ENCODE peak calls at places on chromosomes 1 and 21, in six cellular contexts. One of them, this sample, is unnamed.

GRCh38 chr1:54241430-54241829 is 41.5 kb downstream of the MRPL37 start:
- DNase-seq in GM13976: no peak
- DNase-seq in RWPE2: no peak
- DNase-seq in endodermal cell: no peak
- DNase-seq in B cell: no peak
- DNase-seq in GM13977: no peak
- DNase-seq in this sample: no peak

GRCh38 chr1:53197301-53198205 is 929 bp downstream of the CPT2 start:
- DNase-seq in endodermal cell: no peak
- DNase-seq in GM13976: no peak
- DNase-seq in RWPE2: no peak
- DNase-seq in GM13977: no peak
- DNase-seq in B cell: no peak
- DNase-seq in this sample: no peak

GRCh38 chr1:32414186-32414886 is 20.1 kb upstream of the BSDC1 start:
- DNase-seq in endodermal cell: no peak
- DNase-seq in B cell: no peak
- DNase-seq in RWPE2: no peak
- DNase-seq in GM13976: no peak
- DNase-seq in GM13977: no peak
- DNase-seq in this sample: no peak

GRCh38 chr1:224294775-224295174 is 35.2 kb downstream of the NVL start:
- DNase-seq in GM13977: no peak
- DNase-seq in B cell: no peak
- DNase-seq in RWPE2: no peak
- DNase-seq in endodermal cell: no peak
- DNase-seq in GM13976: no peak
- DNase-seq in this sample: no peak

GRCh38 chr1:942864-943533 is 16.1 kb downstream of the NOC2L start:
- DNase-seq in B cell: no peak
- DNase-seq in GM13977: no peak
- DNase-seq in RWPE2: no peak
- DNase-seq in GM13976: no peak
- DNase-seq in endodermal cell: no peak
- DNase-seq in this sample: no peak

GRCh38 chr1:116945421-116945820 is 35.7 kb downstream of the PTGFRN start:
- DNase-seq in RWPE2: no peak
- DNase-seq in GM13976: no peak
- DNase-seq in endodermal cell: no peak
- DNase-seq in B cell: no peak
- DNase-seq in GM13977: no peak
- DNase-seq in this sample: no peak

GRCh38 chr21:31180256-31181088 is 142.2 kb upstream of the KRTAP19-8 start:
- DNase-seq in endodermal cell: no peak
- DNase-seq in GM13977: peak
- DNase-seq in GM13976: peak
- DNase-seq in B cell: peak
- DNase-seq in RWPE2: no peak
- DNase-seq in this sample: peak

GRCh38 chr1:154170547-154171221 is 15.8 kb upstream of the NUP210L start:
- DNase-seq in endodermal cell: no peak
- DNase-seq in B cell: no peak
- DNase-seq in GM13976: no peak
- DNase-seq in GM13977: peak
- DNase-seq in RWPE2: no peak
- DNase-seq in this sample: peak

GRCh38 chr1:219669042-219669441 is 56.1 kb upstream of the ZC3H11B start:
- DNase-seq in endodermal cell: no peak
- DNase-seq in GM13977: no peak
- DNase-seq in B cell: no peak
- DNase-seq in GM13976: no peak
- DNase-seq in RWPE2: no peak
- DNase-seq in this sample: no peak

GRCh38 chr1:228099331-228099732 is 3.8 kb downstream of the C1orf35 start:
- DNase-seq in endodermal cell: peak
- DNase-seq in B cell: no peak
- DNase-seq in GM13976: no peak
- DNase-seq in RWPE2: no peak
- DNase-seq in GM13977: peak
- DNase-seq in this sample: peak

GRCh38 chr1:107196973-107197562 is 56.2 kb downstream of the NTNG1 start:
- DNase-seq in B cell: peak
- DNase-seq in endodermal cell: peak
- DNase-seq in GM13976: no peak
- DNase-seq in RWPE2: no peak
- DNase-seq in GM13977: peak
- DNase-seq in this sample: peak

GRCh38 chr21:41570791-41571355 is 62.9 kb upstream of the TMPRSS2 start:
- DNase-seq in endodermal cell: no peak
- DNase-seq in B cell: peak
- DNase-seq in GM13977: no peak
- DNase-seq in RWPE2: no peak
- DNase-seq in GM13976: no peak
- DNase-seq in this sample: no peak

GRCh38 chr1:209601809-209602657 is 18.5 kb downstream of the CAMK1G start:
- DNase-seq in B cell: peak
- DNase-seq in GM13976: no peak
- DNase-seq in GM13977: no peak
- DNase-seq in endodermal cell: peak
- DNase-seq in RWPE2: no peak
- DNase-seq in this sample: peak

GRCh38 chr1:187696092-187696491 is 867.3 kb downstream of the PLA2G4A start:
- DNase-seq in endodermal cell: no peak
- DNase-seq in GM13977: no peak
- DNase-seq in GM13976: no peak
- DNase-seq in RWPE2: no peak
- DNase-seq in B cell: no peak
- DNase-seq in this sample: no peak

GRCh38 chr21:41901099-41901498 is 22.0 kb upstream of the PRDM15 start:
- DNase-seq in RWPE2: no peak
- DNase-seq in B cell: no peak
- DNase-seq in GM13977: peak
- DNase-seq in GM13976: peak
- DNase-seq in endodermal cell: no peak
- DNase-seq in this sample: peak

GRCh38 chr1:156945881-156946661 is 25.6 kb downstream of the LRRC71 start:
- DNase-seq in GM13976: no peak
- DNase-seq in endodermal cell: no peak
- DNase-seq in B cell: no peak
- DNase-seq in RWPE2: no peak
- DNase-seq in GM13977: no peak
- DNase-seq in this sample: no peak

GRCh38 chr1:85850238-85850637 is 142.0 kb upstream of the ZNHIT6 start:
- DNase-seq in endodermal cell: no peak
- DNase-seq in GM13977: no peak
- DNase-seq in RWPE2: no peak
- DNase-seq in GM13976: peak
- DNase-seq in B cell: no peak
- DNase-seq in this sample: no peak

GRCh38 chr1:18344755-18345154 is 136.0 kb upstream of the KLHDC7A start:
- DNase-seq in B cell: no peak
- DNase-seq in RWPE2: no peak
- DNase-seq in endodermal cell: no peak
- DNase-seq in GM13976: no peak
- DNase-seq in GM13977: no peak
- DNase-seq in this sample: no peak

GRCh38 chr1:185693654-185694053 is 40.5 kb upstream of the HMCN1 start:
- DNase-seq in GM13977: no peak
- DNase-seq in endodermal cell: no peak
- DNase-seq in RWPE2: no peak
- DNase-seq in B cell: no peak
- DNase-seq in GM13976: no peak
- DNase-seq in this sample: no peak

GRCh38 chr1:185699874-185700273 is 34.3 kb upstream of the HMCN1 start:
- DNase-seq in RWPE2: no peak
- DNase-seq in GM13976: no peak
- DNase-seq in endodermal cell: peak
- DNase-seq in B cell: no peak
- DNase-seq in GM13977: no peak
- DNase-seq in this sample: no peak

GRCh38 chr1:185696419-185697150 is 37.6 kb upstream of the HMCN1 start:
- DNase-seq in RWPE2: no peak
- DNase-seq in GM13976: no peak
- DNase-seq in GM13977: no peak
- DNase-seq in B cell: no peak
- DNase-seq in endodermal cell: no peak
- DNase-seq in this sample: no peak

GRCh38 chr1:185694081-185694480 is 40.1 kb upstream of the HMCN1 start:
- DNase-seq in RWPE2: no peak
- DNase-seq in B cell: peak
- DNase-seq in endodermal cell: no peak
- DNase-seq in GM13977: peak
- DNase-seq in GM13976: peak
- DNase-seq in this sample: peak

GRCh38 chr1:185695299-185695698 is 38.9 kb upstream of the HMCN1 start:
- DNase-seq in B cell: peak
- DNase-seq in endodermal cell: no peak
- DNase-seq in RWPE2: no peak
- DNase-seq in GM13977: no peak
- DNase-seq in GM13976: no peak
- DNase-seq in this sample: no peak
- TF ChIP-seq CTCF in B cell: peak
- TF ChIP-seq CTCF in endodermal cell: peak
- TF ChIP-seq CTCF in RWPE2: peak
- TF ChIP-seq CTCF in GM13977: no peak
- TF ChIP-seq CTCF in GM13976: no peak
- TF ChIP-seq CTCF in this sample: peak

DNA sequence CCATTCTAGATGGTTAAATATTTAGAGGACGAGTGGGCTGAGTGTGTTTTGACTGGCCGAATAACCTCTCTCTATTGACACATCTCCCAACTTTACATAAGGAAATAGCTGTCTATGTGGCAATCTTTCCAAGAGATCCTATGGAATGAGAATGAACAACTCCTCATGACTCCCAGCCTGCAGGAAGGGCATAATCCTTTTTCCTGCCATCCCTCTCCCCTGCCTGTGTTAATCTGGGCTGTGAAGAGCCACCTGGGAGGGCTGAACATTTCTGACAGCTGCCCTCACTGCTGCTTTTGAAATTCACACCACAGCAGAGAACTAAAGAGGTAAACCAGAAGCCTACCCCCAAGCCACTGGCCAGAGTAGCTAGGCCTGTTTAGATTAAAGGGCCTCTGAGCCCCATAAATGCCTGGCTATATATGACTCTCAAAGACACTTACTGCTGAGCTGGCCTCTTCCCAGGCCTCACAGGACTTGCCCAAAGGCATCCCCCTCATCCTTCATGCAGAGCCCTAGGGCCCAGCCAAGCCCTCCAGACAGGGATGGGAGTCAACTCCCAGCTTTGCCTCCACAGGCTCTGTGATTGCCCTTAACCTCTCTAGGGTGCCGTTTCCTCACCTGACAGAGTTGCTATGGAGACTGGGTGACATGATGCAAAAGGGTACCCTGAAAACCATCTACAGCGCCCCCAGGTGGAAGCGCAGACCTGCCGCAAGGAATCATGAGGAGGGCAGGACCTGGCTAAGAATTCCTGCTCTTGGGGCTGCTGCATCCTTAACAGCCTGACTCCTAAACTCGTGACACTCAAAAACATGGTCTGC is 42.0 kb upstream of the LDLRAP1 start:
- DNase-seq in GM13977: no peak
- DNase-seq in RWPE2: no peak
- DNase-seq in endodermal cell: peak
- DNase-seq in B cell: no peak
- DNase-seq in GM13976: no peak
- DNase-seq in this sample: peak
- TF ChIP-seq CTCF in GM13977: peak
- TF ChIP-seq CTCF in RWPE2: no peak
- TF ChIP-seq CTCF in endodermal cell: peak
- TF ChIP-seq CTCF in B cell: peak
- TF ChIP-seq CTCF in GM13976: no peak
- TF ChIP-seq CTCF in this sample: peak

GRCh38 chr21:45151484-45152115 is 77.2 kb downstream of the ADARB1 start:
- DNase-seq in GM13977: no peak
- DNase-seq in GM13976: no peak
- DNase-seq in B cell: no peak
- DNase-seq in endodermal cell: no peak
- DNase-seq in RWPE2: no peak
- DNase-seq in this sample: no peak

GRCh38 chr21:45150630-45151265 is 76.4 kb downstream of the ADARB1 start:
- DNase-seq in GM13977: no peak
- DNase-seq in GM13976: no peak
- DNase-seq in B cell: no peak
- DNase-seq in endodermal cell: no peak
- DNase-seq in RWPE2: no peak
- DNase-seq in this sample: no peak

GRCh38 chr21:45153358-45154318 is 79.3 kb downstream of the ADARB1 start:
- DNase-seq in B cell: peak
- DNase-seq in RWPE2: no peak
- DNase-seq in GM13976: no peak
- DNase-seq in GM13977: no peak
- DNase-seq in endodermal cell: no peak
- DNase-seq in this sample: no peak

GRCh38 chr21:45154511-45155508 is 80.4 kb downstream of the ADARB1 start:
- DNase-seq in B cell: no peak
- DNase-seq in GM13977: no peak
- DNase-seq in GM13976: no peak
- DNase-seq in endodermal cell: peak
- DNase-seq in RWPE2: no peak
- DNase-seq in this sample: peak

GRCh38 chr21:45152265-45152746 is 77.9 kb downstream of the ADARB1 start:
- DNase-seq in endodermal cell: peak
- DNase-seq in GM13977: peak
- DNase-seq in GM13976: peak
- DNase-seq in B cell: peak
- DNase-seq in RWPE2: no peak
- DNase-seq in this sample: peak
- TF ChIP-seq CTCF in endodermal cell: peak
- TF ChIP-seq CTCF in GM13977: peak
- TF ChIP-seq CTCF in GM13976: peak
- TF ChIP-seq CTCF in B cell: peak
- TF ChIP-seq CTCF in RWPE2: no peak
- TF ChIP-seq CTCF in this sample: peak

DNA sequence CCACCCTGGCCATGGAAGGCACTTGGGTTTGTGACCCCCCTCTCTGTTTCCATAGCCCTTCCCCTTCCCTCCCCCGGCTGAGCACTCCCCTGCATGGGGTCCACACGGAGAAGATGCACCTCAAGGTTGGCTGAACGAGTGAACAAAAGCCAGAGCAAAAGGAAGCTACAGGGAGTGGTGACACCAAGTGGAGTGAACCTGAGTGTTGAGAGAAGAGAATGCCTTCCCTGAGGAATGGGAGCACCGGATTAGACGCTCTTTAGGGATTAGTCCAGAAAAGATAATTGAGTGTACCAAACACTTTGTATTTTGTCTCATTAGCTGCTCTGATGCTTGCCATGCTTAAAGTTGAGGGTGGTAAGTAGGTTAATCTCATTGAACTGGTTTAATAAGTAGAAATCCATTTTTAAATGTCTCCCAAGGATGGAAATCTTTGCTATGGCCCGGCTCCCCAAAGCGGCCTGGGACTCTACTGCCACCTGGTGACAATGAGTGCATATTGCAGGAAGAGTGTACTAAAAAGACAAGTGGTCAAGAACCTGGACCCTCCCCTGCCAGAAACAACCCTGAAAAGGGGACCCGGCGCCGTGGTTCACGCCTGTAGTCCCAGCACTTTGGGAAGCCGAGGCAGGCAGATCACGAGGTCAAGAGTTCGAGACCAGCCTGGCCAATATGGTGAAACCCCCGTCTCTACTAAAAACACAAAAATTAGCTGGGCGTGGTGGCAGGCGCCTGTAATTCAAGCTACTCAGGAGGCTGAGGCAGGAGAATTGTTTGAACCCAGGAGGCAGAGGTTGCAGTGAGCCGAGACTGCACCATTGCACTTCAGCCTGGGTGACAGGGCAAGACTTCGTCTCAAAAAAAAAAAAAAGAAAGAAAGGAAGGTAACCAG is 150.6 kb upstream of the ZC3H12A start:
- DNase-seq in endodermal cell: peak
- DNase-seq in GM13977: peak
- DNase-seq in RWPE2: no peak
- DNase-seq in B cell: peak
- DNase-seq in GM13976: peak
- DNase-seq in this sample: peak
- TF ChIP-seq CTCF in endodermal cell: peak
- TF ChIP-seq CTCF in GM13977: peak
- TF ChIP-seq CTCF in RWPE2: peak
- TF ChIP-seq CTCF in B cell: peak
- TF ChIP-seq CTCF in GM13976: peak
- TF ChIP-seq CTCF in this sample: peak

This sample was measured in activated CD8-positive, alpha-beta T cell treated with anti-CD3 and anti-CD28 coated beads for 36 hours.